ENCODE peak calls at places on chromosomes 4 and X, in seven cellular contexts. N is cardiac muscle cell; Q is amniotic stem cell; T is caudate nucleus; M is iris pigment epithelial cell; Z is stimulated activated naive B cell treated with anti-CD40 and anti-IgM and Interleukin-4, amounts not matched to agents 10 μg/mL and 1 μg/mL and 100 μg/mL, for 72 hours; G is stimulated activated CD4-positive, alpha-beta T cell treated with anti-CD3 and anti-CD28 coated beads, Interleukin-15, amount 100 ng/mL, for 1 hour. S is an unnamed sample.

GRCh38 chrX:35351212-35351611 is 408.6 kb downstream of the FAM47B start:
- DNase-seq in N (no peak), Q (no peak), T (no peak), M (no peak), Z (no peak), G (no peak), S (no peak)

GRCh38 chr4:128810871-128811570 is 1.5 kb downstream of the JADE1 start:
- DNase-seq in N (peak; percentile 92), Q (peak; percentile 19), T (peak; percentile 51), M (peak; percentile 73), Z (peak; percentile 77), G (peak; percentile 66), S (peak; percentile 70)

GRCh38 chr4:38683265-38683664 is 19.3 kb downstream of the KLF3 start:
- DNase-seq in N (no peak), Q (no peak), T (no peak), M (no peak), Z (no peak), G (no peak), S (no peak)

GRCh38 chr4:82500106-82500738 is 61.6 kb downstream of the TMEM150C start:
- DNase-seq in N (peak; percentile 34), Q (no peak), T (no peak), M (peak; percentile 58), Z (no peak), G (no peak), S (no peak)

GRCh38 chrX:11886745-11887144 is 128.7 kb downstream of the MSL3 start:
- DNase-seq in N (peak; percentile 37), Q (no peak), T (no peak), M (peak; percentile 57), Z (no peak), G (no peak), S (no peak)

GRCh38 chrX:129721414-129721813 is 17.4 kb upstream of the XPNPEP2 start:
- DNase-seq in N (no peak), Q (no peak), T (no peak), M (no peak), Z (no peak), G (no peak), S (no peak)

GRCh38 chr4:75547647-75548387 is 8.0 kb upstream of the ODAPH start:
- DNase-seq in N (peak; percentile 82), Q (no peak), T (no peak), M (peak; percentile 46), Z (no peak), G (no peak), S (no peak)

GRCh38 chr4:3744901-3745300 is 21.3 kb upstream of the ADRA2C start:
- DNase-seq in N (no peak), Q (no peak), T (no peak), M (no peak), Z (no peak), G (no peak), S (no peak)

GRCh38 chrX:10165580-10166247 is 8.9 kb downstream of the CLCN4 start:
- DNase-seq in N (peak; percentile 66), Q (no peak), T (no peak), M (no peak), Z (peak; percentile 40), G (no peak), S (no peak)

GRCh38 chr4:161577604-161578301 is 586.0 kb downstream of the FSTL5 start:
- DNase-seq in N (peak; percentile 72), Q (no peak), T (no peak), M (peak; percentile 86), Z (no peak), G (no peak), S (no peak)

GRCh38 chr4:102867278-102868152 is 1.3 kb upstream of the CISD2 start:
- DNase-seq in N (no peak), Q (no peak), T (no peak), M (no peak), Z (no peak), G (no peak), S (no peak)

GRCh38 chrX:18565727-18566126 is 106.2 kb downstream of the RS1 start:
- DNase-seq in N (no peak), Q (no peak), T (no peak), M (no peak), Z (no peak), G (no peak), S (no peak)

GRCh38 chr4:129323630-129324029 is 227.7 kb downstream of the C4orf33 start:
- DNase-seq in N (no peak), Q (no peak), T (no peak), M (no peak), Z (no peak), G (no peak), S (peak; percentile 69)

GRCh38 chr4:1851575-1852415 is 4.2 kb downstream of the LETM1 start:
- DNase-seq in N (peak; percentile 13), Q (no peak), T (no peak), M (no peak), Z (no peak), G (no peak), S (no peak)

GRCh38 chr4:8155660-8156421 is 2.8 kb downstream of the ABLIM2 start:
- DNase-seq in N (no peak), Q (no peak), T (no peak), M (no peak), Z (no peak), G (no peak), S (no peak)

GRCh38 chr4:83974111-83974789 is 438.3 kb downstream of the GPAT3 start:
- DNase-seq in N (no peak), Q (no peak), T (no peak), M (no peak), Z (no peak), G (no peak), S (no peak)

GRCh38 chr4:181688416-181688815 is 554.8 kb upstream of the TENM3 start:
- DNase-seq in N (peak; percentile 18), Q (no peak), T (no peak), M (peak; percentile 52), Z (no peak), G (no peak), S (no peak)

GRCh38 chrX:66013195-66013816 is 26.6 kb downstream of the VSIG4 start:
- DNase-seq in N (no peak), Q (no peak), T (no peak), M (no peak), Z (no peak), G (no peak), S (no peak)

GRCh38 chr4:96606451-96606850 is 766.6 kb downstream of the PDHA2 start:
- DNase-seq in N (no peak), Q (no peak), T (no peak), M (no peak), Z (no peak), G (no peak), S (no peak)

GRCh38 chrX:56783996-56784620 is 55.1 kb downstream of the NBDY start:
- DNase-seq in N (no peak), Q (no peak), T (no peak), M (no peak), Z (no peak), G (no peak), S (no peak)

S was measured in putamen.